ENCODE peak calls at places on chromosomes 16 and 17, in four cellular contexts. W, P, C and Q are unnamed samples.

GRCh38 chr17:62064029-62064790 is 868 bp downstream of the MED13 start:
- DNase-seq in W (peak; percentile 34), P (no peak), C (peak; percentile 64), Q (peak; percentile 18)

GRCh38 chr16:19840524-19841110 is 44.0 kb downstream of the GPRC5B start:
- DNase-seq in W (peak; percentile 9), P (no peak), C (no peak), Q (no peak)

GRCh38 chr16:56869513-56870270 is 4.7 kb downstream of the SLC12A3 start:
- DNase-seq in W (peak; percentile 75), P (no peak), C (no peak), Q (no peak)

GRCh38 chr17:76897023-76897422 is 28.8 kb downstream of the MGAT5B start:
- DNase-seq in W (no peak), P (no peak), C (no peak), Q (no peak)

GRCh38 chr16:84526794-84527485 is 22.5 kb upstream of the MEAK7 start:
- DNase-seq in W (no peak), P (no peak), C (peak; percentile 76), Q (peak; percentile 49)

GRCh38 chr17:7881655-7882054 is 6.9 kb upstream of the CHD3 start:
- DNase-seq in W (no peak), P (no peak), C (no peak), Q (no peak)

GRCh38 chr16:75742424-75743047 is 16.2 kb upstream of the CPHXL start:
- DNase-seq in W (no peak), P (no peak), C (no peak), Q (no peak)

GRCh38 chr17:50181155-50181554 is 15.3 kb downstream of the SGCA start:
- DNase-seq in W (no peak), P (no peak), C (no peak), Q (no peak)

GRCh38 chr16:3223913-3224515 is 10.9 kb downstream of the ZNF200 start:
- DNase-seq in W (no peak), P (no peak), C (peak; percentile 8), Q (no peak)

GRCh38 chr17:81388612-81389367 is 6.5 kb upstream of the BAHCC1 start:
- DNase-seq in W (no peak), P (no peak), C (no peak), Q (no peak)

GRCh38 chr17:14201595-14201994 is 35.1 kb downstream of the CDRT15 start:
- DNase-seq in W (no peak), P (no peak), C (no peak), Q (no peak)

GRCh38 chr17:69448431-69449102 is 34.1 kb downstream of the MAP2K6 start:
- DNase-seq in W (no peak), P (no peak), C (peak; percentile 54), Q (no peak)

GRCh38 chr17:2237521-2237921 is 66.1 kb downstream of the SMG6 start:
- DNase-seq in W (no peak), P (no peak), C (peak; percentile 71), Q (no peak)

GRCh38 chr17:3727041-3727440 is 3.3 kb downstream of the HASPIN start:
- DNase-seq in W (no peak), P (peak; percentile 45), C (no peak), Q (no peak)

GRCh38 chr17:74736423-74737298 is at the start of gene RAB37:
- DNase-seq in W (no peak), P (no peak), C (no peak), Q (no peak)

GRCh38 chr16:8649829-8650554 is 24.4 kb upstream of the ABAT start:
- DNase-seq in W (no peak), P (no peak), C (no peak), Q (no peak)

GRCh38 chr16:8795096-8795495 is 2.3 kb downstream of the TMEM186 start:
- DNase-seq in W (peak; percentile 30), P (no peak), C (no peak), Q (no peak)

GRCh38 chr17:55758171-55758570 is 7.3 kb downstream of the PCTP start:
- DNase-seq in W (no peak), P (no peak), C (no peak), Q (no peak)

GRCh38 chr16:19127674-19128131 is 13.9 kb downstream of the ITPRIPL2 start:
- DNase-seq in W (no peak), P (peak; percentile 57), C (no peak), Q (no peak)

GRCh38 chr16:21283521-21284289 is 5.6 kb upstream of the CRYM start:
- DNase-seq in W (peak; percentile 26), P (no peak), C (peak; percentile 21), Q (peak; percentile 25)

GRCh38 chr17:4950075-4950756 is 703 bp upstream of the ENO3 start:
- DNase-seq in W (peak; percentile 80), P (no peak), C (peak; percentile 38), Q (no peak)

GRCh38 chr16:79598341-79599181 is 2.0 kb downstream of the MAF start:
- DNase-seq in W (no peak), P (no peak), C (no peak), Q (no peak)

GRCh38 chr17:50900383-50900892 is 34.3 kb upstream of the TOB1 start:
- DNase-seq in W (no peak), P (no peak), C (no peak), Q (no peak)

GRCh38 chr17:4332296-4332970 is 34.0 kb downstream of the UBE2G1 start:
- DNase-seq in W (no peak), P (no peak), C (peak; percentile 26), Q (peak; percentile 33)

GRCh38 chr17:56499799-56500388 is 93.6 kb upstream of the NOG start:
- DNase-seq in W (peak; percentile 40), P (no peak), C (peak; percentile 47), Q (peak; percentile 37)

GRCh38 chr16:1771864-1772361 is 570 bp upstream of the NME3 start:
- DNase-seq in W (no peak), P (no peak), C (peak; percentile 25), Q (no peak)

GRCh38 chr16:55641430-55642056 is 14.2 kb upstream of the SLC6A2 start:
- DNase-seq in W (no peak), P (no peak), C (peak; percentile 42), Q (peak; percentile 51)

DNA sequence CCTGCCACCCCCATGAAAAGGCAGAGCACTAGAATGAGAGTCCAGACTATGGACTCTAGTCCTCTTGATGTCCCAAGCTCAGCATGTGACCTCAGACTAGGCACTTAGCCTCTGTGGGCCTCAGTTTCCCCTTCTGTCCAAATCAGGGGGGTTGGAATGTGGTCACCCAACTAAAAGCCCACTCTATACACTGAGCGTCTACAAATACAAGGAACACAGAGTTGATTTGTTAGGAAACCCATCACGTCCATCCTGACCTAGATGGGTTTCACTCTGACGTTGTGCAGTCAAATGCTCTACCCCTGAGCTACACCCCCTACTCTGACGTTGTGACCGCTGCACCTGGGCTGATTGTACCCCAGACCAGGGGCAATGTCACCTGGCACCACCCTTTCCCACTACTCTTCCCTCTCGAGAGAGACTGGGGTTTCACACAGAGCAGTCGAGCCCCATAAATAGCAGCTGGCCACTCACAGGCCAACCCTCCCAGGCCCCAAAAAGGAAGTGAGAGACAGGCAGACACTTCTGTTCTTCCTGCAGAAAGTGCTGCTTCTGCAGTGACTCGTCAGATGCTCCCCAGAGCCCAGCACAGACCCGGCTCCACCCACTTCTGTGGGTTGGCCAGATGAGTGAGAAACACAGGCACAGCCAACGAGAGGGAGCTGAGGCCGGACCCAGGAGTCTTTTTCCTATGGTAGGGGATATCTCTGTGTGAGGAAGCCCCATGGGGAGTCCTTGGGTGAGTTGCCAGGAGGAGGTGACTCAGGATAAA is 16.1 kb upstream of the TNFRSF13B start:
- DNase-seq in W (peak; percentile 34), P (peak; percentile 99), C (no peak), Q (peak; percentile 75)
- TF ChIP-seq FOS in W (no peak), P (no peak), C (no peak), Q (no peak)

GRCh38 chr17:47694018-47694817 is at the start of gene TBKBP1:
- DNase-seq in W (peak; percentile 63), P (no peak), C (peak; percentile 50), Q (peak; percentile 38)
- TF ChIP-seq FOS in W (no peak), P (no peak), C (no peak), Q (no peak)

GRCh38 chr16:73116576-73116975 is 68.6 kb upstream of the ZFHX3 start:
- DNase-seq in W (no peak), P (no peak), C (no peak), Q (no peak)
- TF ChIP-seq FOS in W (no peak), P (no peak), C (no peak), Q (no peak)

DNA sequence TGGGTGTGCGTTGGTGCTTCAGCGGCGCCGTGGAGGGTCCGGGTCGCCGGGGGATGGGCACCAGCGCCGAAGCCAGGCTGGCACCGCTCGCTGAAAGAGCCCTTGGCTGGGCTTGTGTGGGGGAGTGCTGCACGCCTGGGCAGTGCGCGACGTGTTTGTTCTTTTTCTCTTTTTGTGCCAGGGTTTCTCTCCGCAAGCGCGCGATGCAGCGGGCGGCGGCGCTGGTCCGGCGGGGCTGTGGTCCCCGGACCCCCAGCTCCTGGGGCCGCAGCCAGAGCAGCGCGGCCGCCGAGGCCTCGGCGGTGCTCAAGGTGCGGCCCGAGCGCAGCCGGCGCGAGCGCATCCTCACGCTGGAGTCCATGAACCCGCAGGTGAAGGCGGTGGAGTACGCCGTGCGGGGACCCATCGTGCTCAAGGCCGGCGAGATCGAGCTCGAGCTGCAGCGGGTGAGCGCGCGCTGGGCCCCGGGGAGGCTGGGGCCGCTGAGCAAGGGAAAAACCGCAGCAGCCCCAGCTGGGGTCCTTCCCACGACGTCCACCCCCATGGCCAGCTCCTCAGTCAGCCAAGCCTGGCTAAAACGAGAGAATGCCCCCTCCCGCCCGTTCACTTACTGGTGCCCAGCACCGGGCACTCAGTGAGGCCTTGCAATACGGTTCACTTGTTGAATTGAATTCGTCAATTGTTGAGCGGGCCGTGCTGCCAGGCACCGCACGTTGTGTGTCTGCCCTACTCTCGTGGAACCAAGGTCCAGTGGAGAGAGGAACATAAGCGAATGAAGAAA is 541 bp downstream of the GPT2 start:
- DNase-seq in W (no peak), P (no peak), C (peak; percentile 31), Q (peak; percentile 20)
- TF ChIP-seq FOS in W (no peak), P (no peak), C (no peak), Q (no peak)

GRCh38 chr17:37079735-37080134 is 131.0 kb downstream of the AATF start:
- DNase-seq in W (no peak), P (no peak), C (no peak), Q (peak; percentile 45)
- TF ChIP-seq FOS in W (no peak), P (no peak), C (no peak), Q (no peak)

GRCh38 chr16:71499775-71500364 is 10.7 kb upstream of the ZNF19 start:
- DNase-seq in W (peak; percentile 72), P (peak; percentile 28), C (peak; percentile 71), Q (peak; percentile 66)
- TF ChIP-seq FOS in W (no peak), P (no peak), C (no peak), Q (no peak)